ENCODE peak calls at places on chromosomes 7 and 10, in four cellular contexts. One of them, this sample, is unnamed.

GRCh38 chr10:129394739-129395298 is 72.2 kb upstream of the MGMT start:
- DNase-seq in H1: no peak
- DNase-seq in HepG2: no peak
- DNase-seq in GM12878: no peak
- DNase-seq in this sample: no peak

GRCh38 chr7:67387851-67388250 is 391.2 kb downstream of the TYW1 start:
- DNase-seq in H1: no peak
- DNase-seq in HepG2: no peak
- DNase-seq in GM12878: no peak
- DNase-seq in this sample: no peak

GRCh38 chr7:124992881-124993562 is 63.4 kb upstream of the POT1 start:
- DNase-seq in H1: no peak
- DNase-seq in HepG2: no peak
- DNase-seq in GM12878: no peak
- DNase-seq in this sample: peak; percentile 56

GRCh38 chr7:121960678-121961461 is 87.9 kb downstream of the PTPRZ1 start:
- DNase-seq in H1: peak; percentile 17
- DNase-seq in HepG2: no peak
- DNase-seq in GM12878: no peak
- DNase-seq in this sample: no peak

GRCh38 chr10:3090388-3090787 is 23.0 kb downstream of the PFKP start:
- DNase-seq in H1: no peak
- DNase-seq in HepG2: no peak
- DNase-seq in GM12878: no peak
- DNase-seq in this sample: no peak

GRCh38 chr10:114767589-114768393 is 53.8 kb upstream of the FHIP2A start:
- DNase-seq in H1: no peak
- DNase-seq in HepG2: no peak
- DNase-seq in GM12878: no peak
- DNase-seq in this sample: no peak

GRCh38 chr10:77398986-77399755 is 238.4 kb downstream of the KCNMA1 start:
- DNase-seq in H1: no peak
- DNase-seq in HepG2: no peak
- DNase-seq in GM12878: no peak
- DNase-seq in this sample: no peak

GRCh38 chr7:18916826-18917225 is 200.6 kb downstream of the TWIST1 start:
- DNase-seq in H1: no peak
- DNase-seq in HepG2: no peak
- DNase-seq in GM12878: no peak
- DNase-seq in this sample: no peak

GRCh38 chr7:155466814-155467675 is 9.1 kb downstream of the EN2 start:
- DNase-seq in H1: no peak
- DNase-seq in HepG2: peak; percentile 5
- DNase-seq in GM12878: no peak
- DNase-seq in this sample: no peak

GRCh38 chr7:121591916-121592315 is 195.8 kb upstream of the FAM3C start:
- DNase-seq in H1: no peak
- DNase-seq in HepG2: no peak
- DNase-seq in GM12878: no peak
- DNase-seq in this sample: no peak

DNA sequence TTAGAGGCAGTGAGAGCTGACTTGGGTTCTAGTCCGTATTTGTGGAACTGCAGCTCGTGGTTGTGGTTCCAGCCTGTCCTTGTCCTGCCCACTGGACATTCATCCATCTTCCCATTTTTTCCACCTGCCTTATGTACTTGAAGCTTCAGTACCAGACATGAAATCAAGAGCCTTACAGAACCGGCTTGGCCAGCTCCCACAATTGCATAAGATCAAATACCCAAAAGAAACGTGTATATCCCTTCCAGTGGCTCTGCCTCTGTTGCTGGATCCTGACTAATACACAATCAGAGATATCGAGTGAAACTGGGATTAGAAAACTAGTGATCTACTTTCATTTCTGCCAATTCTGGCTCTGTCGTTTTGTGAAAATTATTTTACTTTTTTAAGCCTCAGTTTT is 23.8 kb upstream of the LIPA start:
- DNase-seq in H1: no peak
- DNase-seq in HepG2: no peak
- DNase-seq in GM12878: no peak
- DNase-seq in this sample: no peak
- TF ChIP-seq CREB1 in H1: no peak
- TF ChIP-seq CREB1 in HepG2: no peak
- TF ChIP-seq CREB1 in GM12878: no peak
- TF ChIP-seq CREB1 in this sample: no peak

GRCh38 chr7:28203498-28204240 is 23.1 kb upstream of the JAZF1 start:
- DNase-seq in H1: no peak
- DNase-seq in HepG2: no peak
- DNase-seq in GM12878: no peak
- DNase-seq in this sample: no peak
- TF ChIP-seq HDAC6 in H1: no peak
- TF ChIP-seq HDAC6 in HepG2: no peak
- TF ChIP-seq HDAC6 in GM12878: no peak
- TF ChIP-seq HDAC6 in this sample: no peak

GRCh38 chr10:132152896-132153580 is 33.7 kb upstream of the DPYSL4 start:
- DNase-seq in H1: no peak
- DNase-seq in HepG2: no peak
- DNase-seq in GM12878: no peak
- DNase-seq in this sample: no peak
- TF ChIP-seq CREB1 in H1: no peak
- TF ChIP-seq CREB1 in HepG2: no peak
- TF ChIP-seq CREB1 in GM12878: no peak
- TF ChIP-seq CREB1 in this sample: no peak

DNA sequence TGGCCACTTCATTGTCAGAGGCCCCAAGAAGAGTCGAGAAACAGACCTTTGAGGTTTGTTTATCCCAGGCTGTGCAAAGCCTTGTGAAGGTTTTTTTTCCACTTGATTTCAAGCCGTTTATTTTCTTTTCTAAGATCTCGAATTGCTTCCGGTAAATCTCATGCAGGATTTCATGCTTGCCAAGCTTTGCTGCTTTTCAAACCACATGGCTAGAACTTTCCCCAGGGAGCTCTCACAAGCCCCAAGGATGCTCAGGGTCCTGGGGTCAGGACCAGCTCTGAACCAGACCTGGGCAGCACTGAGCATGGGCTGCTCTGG is 48.0 kb upstream of the AQP1 start:
- DNase-seq in H1: no peak
- DNase-seq in HepG2: no peak
- DNase-seq in GM12878: no peak
- DNase-seq in this sample: no peak
- TF ChIP-seq HDAC6 in H1: no peak
- TF ChIP-seq HDAC6 in HepG2: no peak
- TF ChIP-seq HDAC6 in GM12878: no peak
- TF ChIP-seq HDAC6 in this sample: no peak

GRCh38 chr10:16945566-16945965 is 128.3 kb upstream of the RSU1 start:
- DNase-seq in H1: no peak
- DNase-seq in HepG2: no peak
- DNase-seq in GM12878: no peak
- DNase-seq in this sample: no peak

GRCh38 chr10:16944961-16945360 is 127.7 kb upstream of the RSU1 start:
- DNase-seq in H1: no peak
- DNase-seq in HepG2: no peak
- DNase-seq in GM12878: no peak
- DNase-seq in this sample: peak; percentile 14

GRCh38 chr10:16943301-16944080 is 126.3 kb upstream of the RSU1 start:
- DNase-seq in H1: no peak
- DNase-seq in HepG2: no peak
- DNase-seq in GM12878: no peak
- DNase-seq in this sample: no peak

GRCh38 chr10:16942361-16943078 is 125.3 kb upstream of the RSU1 start:
- DNase-seq in H1: no peak
- DNase-seq in HepG2: no peak
- DNase-seq in GM12878: no peak
- DNase-seq in this sample: no peak

DNA sequence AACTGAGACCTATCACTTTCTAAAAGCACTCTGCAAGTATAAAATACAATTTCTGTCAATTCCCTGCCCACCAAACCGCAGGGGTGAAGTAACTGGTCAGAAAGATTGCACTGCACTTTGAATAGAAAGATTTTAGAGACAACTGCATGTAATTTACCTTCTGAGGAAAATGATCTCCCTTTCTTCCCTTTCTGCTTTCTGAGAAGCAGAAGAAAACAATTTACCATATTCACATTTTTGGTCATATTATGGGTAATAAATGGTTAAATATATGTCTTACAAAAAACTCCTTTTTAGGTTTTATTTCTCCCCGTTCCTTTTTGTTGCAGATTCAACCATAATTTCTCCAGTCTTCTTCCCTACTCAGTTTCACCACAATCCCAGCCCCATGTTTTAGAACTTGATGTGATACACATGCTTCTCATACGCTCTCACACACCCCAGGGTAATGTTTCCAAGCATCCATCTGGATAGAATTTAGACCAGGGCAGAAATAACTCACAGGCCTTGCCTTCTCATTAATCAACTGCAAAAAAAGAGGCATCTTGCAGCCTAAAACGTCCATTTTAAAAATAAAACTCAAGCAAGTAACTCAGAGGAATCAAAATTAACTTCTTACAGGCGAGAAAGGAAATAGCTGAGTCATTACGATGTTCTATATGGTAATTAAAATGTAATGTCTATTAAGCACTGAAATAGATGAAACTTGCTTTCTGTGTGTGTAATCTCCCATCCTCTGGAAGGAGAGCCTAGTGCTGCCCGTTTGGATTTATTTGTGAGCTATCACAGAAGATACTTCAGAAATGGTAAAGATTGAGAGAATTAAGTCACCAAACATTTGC is 127.1 kb upstream of the RSU1 start:
- DNase-seq in H1: no peak
- DNase-seq in HepG2: no peak
- DNase-seq in GM12878: no peak
- DNase-seq in this sample: no peak
- TF ChIP-seq CREB1 in H1: no peak
- TF ChIP-seq CREB1 in HepG2: no peak
- TF ChIP-seq CREB1 in GM12878: no peak
- TF ChIP-seq CREB1 in this sample: no peak